ENCODE peak calls at places on chromosomes 5 and 9, in five cellular contexts. One of them, this sample, is unnamed.

GRCh38 chr9:109098221-109098959 is 21.4 kb downstream of the TMEM245 start:
- DNase-seq in psoas muscle: no peak
- DNase-seq in AG09319: peak
- DNase-seq in H9: no peak
- DNase-seq in endothelial cell: peak
- DNase-seq in this sample: no peak

GRCh38 chr5:71887680-71888079 is 168.6 kb downstream of the CARTPT start:
- DNase-seq in endothelial cell: no peak
- DNase-seq in H9: no peak
- DNase-seq in AG09319: peak
- DNase-seq in psoas muscle: no peak
- DNase-seq in this sample: no peak

GRCh38 chr9:109101810-109102209 is 17.9 kb downstream of the TMEM245 start:
- DNase-seq in AG09319: no peak
- DNase-seq in endothelial cell: no peak
- DNase-seq in H9: no peak
- DNase-seq in psoas muscle: no peak
- DNase-seq in this sample: no peak

GRCh38 chr5:54159153-54159836 is 151.1 kb downstream of the ARL15 start:
- DNase-seq in psoas muscle: no peak
- DNase-seq in endothelial cell: no peak
- DNase-seq in H9: no peak
- DNase-seq in AG09319: no peak
- DNase-seq in this sample: no peak

GRCh38 chr5:152142845-152143469 is 218.3 kb upstream of the GLRA1 start:
- DNase-seq in psoas muscle: peak
- DNase-seq in endothelial cell: peak
- DNase-seq in AG09319: peak
- DNase-seq in H9: peak
- DNase-seq in this sample: peak

GRCh38 chr9:108125541-108125940 is 636.0 kb upstream of the KLF4 start:
- DNase-seq in endothelial cell: peak
- DNase-seq in AG09319: no peak
- DNase-seq in psoas muscle: no peak
- DNase-seq in H9: peak
- DNase-seq in this sample: no peak

GRCh38 chr5:127353761-127354160 is 63.2 kb downstream of the MEGF10 start:
- DNase-seq in endothelial cell: no peak
- DNase-seq in H9: no peak
- DNase-seq in AG09319: no peak
- DNase-seq in psoas muscle: no peak
- DNase-seq in this sample: no peak

GRCh38 chr5:143062379-143062778 is 292.2 kb downstream of the ARHGAP26 start:
- DNase-seq in AG09319: no peak
- DNase-seq in H9: no peak
- DNase-seq in psoas muscle: no peak
- DNase-seq in endothelial cell: no peak
- DNase-seq in this sample: no peak

GRCh38 chr9:127554966-127555829 is 56.9 kb upstream of the STXBP1 start:
- DNase-seq in AG09319: no peak
- DNase-seq in psoas muscle: no peak
- DNase-seq in endothelial cell: no peak
- DNase-seq in H9: no peak
- DNase-seq in this sample: no peak

GRCh38 chr5:123549256-123549904 is 37.4 kb downstream of the CSNK1G3 start:
- DNase-seq in psoas muscle: no peak
- DNase-seq in AG09319: no peak
- DNase-seq in endothelial cell: no peak
- DNase-seq in H9: no peak
- DNase-seq in this sample: no peak

GRCh38 chr5:53667621-53668020 is 107.2 kb downstream of the NDUFS4 start:
- DNase-seq in AG09319: peak
- DNase-seq in psoas muscle: no peak
- DNase-seq in endothelial cell: no peak
- DNase-seq in H9: no peak
- DNase-seq in this sample: no peak

GRCh38 chr5:151340004-151340403 is 7.4 kb downstream of the SLC36A2 start:
- DNase-seq in endothelial cell: no peak
- DNase-seq in H9: no peak
- DNase-seq in AG09319: no peak
- DNase-seq in psoas muscle: no peak
- DNase-seq in this sample: no peak

GRCh38 chr5:1180096-1180495 is 21.3 kb upstream of the SLC6A19 start:
- DNase-seq in psoas muscle: peak
- DNase-seq in endothelial cell: no peak
- DNase-seq in AG09319: no peak
- DNase-seq in H9: no peak
- DNase-seq in this sample: no peak

GRCh38 chr9:132842124-132843005 is 35.7 kb downstream of the AK8 start:
- DNase-seq in AG09319: no peak
- DNase-seq in psoas muscle: no peak
- DNase-seq in endothelial cell: no peak
- DNase-seq in H9: no peak
- DNase-seq in this sample: no peak

GRCh38 chr5:136033244-136033643 is 4.5 kb downstream of the TGFBI start:
- DNase-seq in psoas muscle: no peak
- DNase-seq in endothelial cell: no peak
- DNase-seq in AG09319: no peak
- DNase-seq in H9: no peak
- DNase-seq in this sample: no peak

GRCh38 chr5:164097747-164098146 is 592.3 kb downstream of the MAT2B start:
- DNase-seq in endothelial cell: no peak
- DNase-seq in AG09319: no peak
- DNase-seq in psoas muscle: no peak
- DNase-seq in H9: no peak
- DNase-seq in this sample: no peak

GRCh38 chr5:162456096-162456495 is 388.5 kb downstream of the GABRG2 start:
- DNase-seq in H9: no peak
- DNase-seq in psoas muscle: no peak
- DNase-seq in AG09319: no peak
- DNase-seq in endothelial cell: no peak
- DNase-seq in this sample: no peak

GRCh38 chr5:35830587-35830986 is 26.1 kb upstream of the IL7R start:
- DNase-seq in H9: no peak
- DNase-seq in endothelial cell: no peak
- DNase-seq in psoas muscle: no peak
- DNase-seq in AG09319: no peak
- DNase-seq in this sample: no peak

GRCh38 chr9:76359365-76359764 is 34.9 kb downstream of the RFK start:
- DNase-seq in endothelial cell: no peak
- DNase-seq in H9: no peak
- DNase-seq in AG09319: no peak
- DNase-seq in psoas muscle: no peak
- DNase-seq in this sample: no peak

GRCh38 chr9:115525438-115526058 is 407.6 kb upstream of the TNC start:
- DNase-seq in endothelial cell: no peak
- DNase-seq in AG09319: no peak
- DNase-seq in H9: no peak
- DNase-seq in psoas muscle: no peak
- DNase-seq in this sample: no peak

GRCh38 chr9:115522928-115523327 is 405.0 kb upstream of the TNC start:
- DNase-seq in H9: no peak
- DNase-seq in endothelial cell: no peak
- DNase-seq in AG09319: no peak
- DNase-seq in psoas muscle: no peak
- DNase-seq in this sample: no peak

GRCh38 chr9:115520626-115521025 is 402.7 kb upstream of the TNC start:
- DNase-seq in endothelial cell: no peak
- DNase-seq in AG09319: no peak
- DNase-seq in H9: no peak
- DNase-seq in psoas muscle: no peak
- DNase-seq in this sample: no peak

GRCh38 chr9:115524467-115525059 is 406.6 kb upstream of the TNC start:
- DNase-seq in endothelial cell: peak
- DNase-seq in AG09319: no peak
- DNase-seq in H9: no peak
- DNase-seq in psoas muscle: no peak
- DNase-seq in this sample: peak
- TF ChIP-seq CTCF in endothelial cell: peak
- TF ChIP-seq CTCF in AG09319: peak
- TF ChIP-seq CTCF in H9: peak
- TF ChIP-seq CTCF in psoas muscle: peak
- TF ChIP-seq CTCF in this sample: peak

GRCh38 chr9:131277673-131278420 is 1.5 kb upstream of the FAM78A start:
- DNase-seq in endothelial cell: peak
- DNase-seq in AG09319: peak
- DNase-seq in H9: peak
- DNase-seq in psoas muscle: peak
- DNase-seq in this sample: peak
- TF ChIP-seq CTCF in endothelial cell: no peak
- TF ChIP-seq CTCF in AG09319: no peak
- TF ChIP-seq CTCF in H9: no peak
- TF ChIP-seq CTCF in psoas muscle: no peak
- TF ChIP-seq CTCF in this sample: no peak

GRCh38 chr9:89743576-89744254 is 138.9 kb downstream of the GADD45G start:
- DNase-seq in psoas muscle: no peak
- DNase-seq in endothelial cell: no peak
- DNase-seq in AG09319: no peak
- DNase-seq in H9: peak
- DNase-seq in this sample: no peak
- TF ChIP-seq CTCF in psoas muscle: no peak
- TF ChIP-seq CTCF in endothelial cell: no peak
- TF ChIP-seq CTCF in AG09319: no peak
- TF ChIP-seq CTCF in H9: peak
- TF ChIP-seq CTCF in this sample: no peak

GRCh38 chr9:15231788-15232635 is 75.0 kb downstream of the TTC39B start:
- DNase-seq in H9: peak
- DNase-seq in endothelial cell: peak
- DNase-seq in psoas muscle: no peak
- DNase-seq in AG09319: no peak
- DNase-seq in this sample: peak
- TF ChIP-seq CTCF in H9: peak
- TF ChIP-seq CTCF in endothelial cell: peak
- TF ChIP-seq CTCF in psoas muscle: peak
- TF ChIP-seq CTCF in AG09319: peak
- TF ChIP-seq CTCF in this sample: peak

GRCh38 chr5:178548751-178549150 is 41.4 kb downstream of the COL23A1 start:
- DNase-seq in H9: no peak
- DNase-seq in psoas muscle: no peak
- DNase-seq in AG09319: no peak
- DNase-seq in endothelial cell: no peak
- DNase-seq in this sample: no peak

GRCh38 chr5:178553517-178553916 is 36.7 kb downstream of the COL23A1 start:
- DNase-seq in psoas muscle: no peak
- DNase-seq in H9: no peak
- DNase-seq in AG09319: no peak
- DNase-seq in endothelial cell: no peak
- DNase-seq in this sample: no peak

GRCh38 chr5:178554311-178554710 is 35.9 kb downstream of the COL23A1 start:
- DNase-seq in AG09319: no peak
- DNase-seq in endothelial cell: no peak
- DNase-seq in H9: no peak
- DNase-seq in psoas muscle: no peak
- DNase-seq in this sample: no peak

GRCh38 chr5:178551059-178551458 is 39.1 kb downstream of the COL23A1 start:
- DNase-seq in psoas muscle: no peak
- DNase-seq in endothelial cell: no peak
- DNase-seq in H9: no peak
- DNase-seq in AG09319: no peak
- DNase-seq in this sample: no peak

GRCh38 chr5:178551468-178551867 is 38.7 kb downstream of the COL23A1 start:
- DNase-seq in psoas muscle: no peak
- DNase-seq in AG09319: no peak
- DNase-seq in endothelial cell: no peak
- DNase-seq in H9: no peak
- DNase-seq in this sample: no peak
- TF ChIP-seq CTCF in psoas muscle: no peak
- TF ChIP-seq CTCF in AG09319: no peak
- TF ChIP-seq CTCF in endothelial cell: no peak
- TF ChIP-seq CTCF in H9: peak
- TF ChIP-seq CTCF in this sample: peak

GRCh38 chr5:97046270-97046982 is 96.0 kb downstream of the LIX1 start:
- DNase-seq in H9: no peak
- DNase-seq in endothelial cell: no peak
- DNase-seq in AG09319: no peak
- DNase-seq in psoas muscle: no peak
- DNase-seq in this sample: no peak
- TF ChIP-seq CTCF in H9: no peak
- TF ChIP-seq CTCF in endothelial cell: no peak
- TF ChIP-seq CTCF in AG09319: no peak
- TF ChIP-seq CTCF in psoas muscle: no peak
- TF ChIP-seq CTCF in this sample: no peak

DNA sequence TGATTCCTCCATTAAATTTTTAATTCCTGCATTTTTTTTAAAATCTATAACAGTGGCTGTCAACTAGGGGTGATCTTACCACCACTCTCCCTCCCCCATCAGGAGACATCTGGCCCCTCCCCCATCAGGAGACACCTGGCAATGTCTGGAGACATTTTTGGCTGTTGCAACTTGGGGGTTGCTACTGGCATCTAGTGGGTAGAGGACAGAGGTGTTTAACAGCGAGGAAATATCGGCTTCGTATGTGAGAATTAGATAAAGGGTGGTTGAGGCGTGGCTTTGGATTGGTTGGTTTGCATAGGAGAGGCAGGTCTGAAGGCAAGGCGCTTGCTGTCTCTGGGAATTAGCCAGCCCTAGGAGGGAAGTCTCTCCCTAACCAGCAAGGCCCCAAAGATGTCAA is 10.5 kb downstream of the CDHR2 start:
- DNase-seq in psoas muscle: no peak
- DNase-seq in endothelial cell: no peak
- DNase-seq in AG09319: no peak
- DNase-seq in H9: no peak
- DNase-seq in this sample: no peak
- TF ChIP-seq CTCF in psoas muscle: no peak
- TF ChIP-seq CTCF in endothelial cell: no peak
- TF ChIP-seq CTCF in AG09319: no peak
- TF ChIP-seq CTCF in H9: peak
- TF ChIP-seq CTCF in this sample: no peak